ENCODE peak calls at places on chromosomes 7 and 10, in ten cellular contexts. T, J, E, I, N, S, B, A, C and R are unnamed samples.

GRCh38 chr7:74343281-74344127 is 54.3 kb downstream of the CLIP2 start:
- DNase-seq in T (no peak), J (no peak), E (no peak), I (no peak), N (no peak), S (no peak), B (no peak), A (peak), C (no peak), R (peak)

GRCh38 chr7:74482629-74483401 is 29.1 kb downstream of the GTF2IRD1 start:
- DNase-seq in T (peak), J (no peak), E (no peak), I (no peak), N (no peak), S (no peak), B (no peak), A (peak), C (no peak), R (no peak)

GRCh38 chr7:55469271-55469681 is 103.0 kb downstream of the VOPP1 start:
- DNase-seq in T (no peak), J (no peak), E (no peak), I (no peak), N (peak), S (no peak), B (no peak), A (no peak), C (no peak), R (no peak)

GRCh38 chr7:107860981-107861652 is 29.9 kb upstream of the DLD start:
- DNase-seq in T (peak), J (no peak), E (no peak), I (no peak), N (no peak), S (no peak), B (no peak), A (peak), C (no peak), R (no peak)

GRCh38 chr7:80640841-80641240 is 2.4 kb downstream of the CD36 start:
- DNase-seq in T (peak), J (no peak), E (no peak), I (no peak), N (no peak), S (no peak), B (no peak), A (peak), C (no peak), R (no peak)

GRCh38 chr7:55111007-55111406 is 92.2 kb downstream of the EGFR start:
- DNase-seq in T (peak), J (no peak), E (no peak), I (no peak), N (no peak), S (no peak), B (no peak), A (no peak), C (no peak), R (no peak)

GRCh38 chr10:106224676-106225075 is 939.8 kb downstream of the SORCS1 start:
- DNase-seq in T (no peak), J (no peak), E (no peak), I (no peak), N (no peak), S (no peak), B (no peak), A (peak), C (no peak), R (no peak)

GRCh38 chr10:93149761-93150160 is 76.1 kb downstream of the CYP26A1 start:
- DNase-seq in T (no peak), J (no peak), E (no peak), I (no peak), N (no peak), S (no peak), B (no peak), A (peak), C (no peak), R (no peak)

GRCh38 chr10:79938728-79939380 is 10.1 kb downstream of the SFTPD start:
- DNase-seq in T (no peak), J (no peak), E (peak), I (no peak), N (no peak), S (peak), B (no peak), A (no peak), C (peak), R (no peak)

GRCh38 chr7:93575555-93576397 is 1.3 kb upstream of the CALCR start:
- DNase-seq in T (no peak), J (no peak), E (no peak), I (no peak), N (no peak), S (no peak), B (peak), A (no peak), C (peak), R (peak)

GRCh38 chr10:35835545-35835944 is 193.4 kb upstream of the FZD8 start:
- DNase-seq in T (no peak), J (no peak), E (no peak), I (no peak), N (no peak), S (no peak), B (no peak), A (no peak), C (no peak), R (no peak)

GRCh38 chr7:22390512-22390911 is 33.6 kb upstream of the RAPGEF5 start:
- DNase-seq in T (no peak), J (no peak), E (no peak), I (no peak), N (no peak), S (no peak), B (no peak), A (no peak), C (no peak), R (no peak)

GRCh38 chr7:139671967-139672366 is 105.8 kb downstream of the HIPK2 start:
- DNase-seq in T (no peak), J (no peak), E (no peak), I (no peak), N (no peak), S (no peak), B (no peak), A (no peak), C (no peak), R (no peak)

GRCh38 chr10:119466076-119466475 is 76.4 kb downstream of the RGS10 start:
- DNase-seq in T (no peak), J (no peak), E (no peak), I (no peak), N (no peak), S (no peak), B (no peak), A (no peak), C (no peak), R (no peak)

GRCh38 chr10:13099666-13100348 is at the start of gene OPTN:
- DNase-seq in T (peak), J (peak), E (peak), I (peak), N (peak), S (peak), B (peak), A (peak), C (peak), R (peak)

GRCh38 chr7:44394636-44395035 is 69.2 kb upstream of the CAMK2B start:
- DNase-seq in T (no peak), J (peak), E (no peak), I (no peak), N (no peak), S (no peak), B (no peak), A (no peak), C (no peak), R (no peak)

GRCh38 chr10:119502214-119502613 is 40.3 kb downstream of the RGS10 start:
- DNase-seq in T (no peak), J (no peak), E (no peak), I (no peak), N (peak), S (no peak), B (peak), A (no peak), C (peak), R (no peak)

GRCh38 chr10:77888356-77888703 is 38.2 kb downstream of the DLG5 start:
- DNase-seq in T (no peak), J (no peak), E (no peak), I (no peak), N (no peak), S (no peak), B (no peak), A (peak), C (no peak), R (no peak)

GRCh38 chr10:77889277-77889903 is 37.2 kb downstream of the DLG5 start:
- DNase-seq in T (no peak), J (peak), E (no peak), I (peak), N (no peak), S (peak), B (peak), A (no peak), C (no peak), R (peak)

GRCh38 chr10:77887631-77888355 is 38.8 kb downstream of the DLG5 start:
- DNase-seq in T (no peak), J (no peak), E (no peak), I (no peak), N (no peak), S (no peak), B (no peak), A (peak), C (no peak), R (no peak)

GRCh38 chr10:77892021-77892739 is 34.4 kb downstream of the DLG5 start:
- DNase-seq in T (no peak), J (no peak), E (no peak), I (no peak), N (no peak), S (no peak), B (no peak), A (no peak), C (no peak), R (no peak)

DNA sequence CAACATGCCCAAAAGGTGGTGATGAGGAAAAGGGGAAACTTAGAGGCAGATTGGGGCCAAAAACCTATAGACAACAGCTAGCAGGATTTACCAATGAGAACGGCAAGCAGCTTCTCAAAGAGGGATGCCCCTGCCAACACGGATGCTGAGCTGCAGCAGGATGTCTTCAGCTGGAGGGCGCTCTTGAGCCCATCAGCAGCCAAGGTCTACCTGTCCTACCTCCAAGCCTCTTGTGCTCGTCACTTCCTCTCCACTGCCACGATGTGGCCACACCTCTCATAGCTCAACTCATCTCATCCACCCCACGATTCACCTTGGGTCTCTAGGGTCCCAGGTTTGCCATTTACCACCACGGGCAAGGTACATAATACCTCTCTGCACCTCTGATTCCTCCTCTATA is 36.5 kb downstream of the DLG5 start:
- DNase-seq in T (no peak), J (no peak), E (no peak), I (no peak), N (no peak), S (no peak), B (no peak), A (no peak), C (no peak), R (no peak)
- TF ChIP-seq CTCF in T (peak), J (no peak), E (no peak), I (no peak), N (no peak), S (no peak), B (no peak), A (no peak), C (no peak), R (no peak)

DNA sequence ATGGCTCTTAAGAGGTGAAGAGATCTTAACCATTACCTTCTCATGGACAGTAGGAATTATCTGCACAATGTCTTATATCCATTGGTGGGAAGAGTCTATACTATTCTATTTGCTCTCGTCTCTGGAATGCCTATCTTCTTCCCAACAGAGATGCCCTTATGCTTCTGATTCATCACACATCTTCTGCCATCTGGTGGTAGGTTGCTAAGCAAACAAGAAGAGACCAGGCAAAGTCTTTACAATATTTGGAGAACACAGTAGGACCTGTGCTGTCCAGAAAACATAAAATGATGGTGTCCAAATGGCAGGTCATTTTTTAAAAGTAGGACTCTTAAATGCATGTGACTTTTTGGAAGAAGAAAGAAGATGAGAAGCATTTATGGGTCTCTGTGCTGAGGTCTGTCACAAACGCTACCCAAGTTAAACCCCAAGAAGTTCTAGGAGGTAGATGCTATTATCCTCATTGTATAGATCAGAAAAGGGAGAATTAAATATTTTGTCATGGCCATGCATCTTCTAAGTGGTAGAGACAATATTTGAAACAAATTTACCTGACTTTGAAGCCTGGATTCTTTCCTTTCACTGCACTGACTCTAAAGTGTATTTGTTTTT is 67.8 kb upstream of the NXPH1 start:
- DNase-seq in T (no peak), J (no peak), E (no peak), I (no peak), N (no peak), S (no peak), B (no peak), A (peak), C (no peak), R (peak)
- TF ChIP-seq CTCF in T (no peak), J (no peak), E (peak), I (no peak), N (no peak), S (no peak), B (peak), A (no peak), C (peak), R (peak)

DNA sequence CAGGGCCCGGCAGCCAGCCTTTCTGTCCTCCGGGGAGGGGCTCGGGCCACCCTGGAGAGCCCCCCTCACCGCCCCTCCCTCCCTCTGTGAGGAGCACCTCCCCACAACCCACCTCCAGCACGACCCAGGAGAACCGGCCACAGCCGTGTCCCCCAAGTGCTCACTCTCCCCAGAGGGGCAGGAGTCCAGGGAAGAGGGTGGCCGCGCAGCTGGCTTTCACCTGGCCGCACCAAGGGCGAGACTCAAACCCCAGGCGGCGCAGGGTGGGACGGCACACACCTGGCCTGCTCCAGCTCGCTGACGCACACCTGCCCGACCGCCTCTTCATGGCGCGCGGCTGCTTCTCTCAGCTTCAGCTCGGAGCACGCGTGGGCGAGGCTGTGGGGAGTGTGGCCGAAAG is 73.4 kb downstream of the CFAP46 start:
- DNase-seq in T (no peak), J (no peak), E (peak), I (peak), N (no peak), S (peak), B (no peak), A (no peak), C (no peak), R (no peak)
- TF ChIP-seq CTCF in T (no peak), J (no peak), E (no peak), I (no peak), N (no peak), S (no peak), B (no peak), A (no peak), C (no peak), R (no peak)

GRCh38 chr10:3509355-3509754 is 275.7 kb downstream of the KLF6 start:
- DNase-seq in T (no peak), J (no peak), E (no peak), I (no peak), N (no peak), S (no peak), B (no peak), A (no peak), C (no peak), R (no peak)

GRCh38 chr10:3510741-3511140 is 274.3 kb downstream of the KLF6 start:
- DNase-seq in T (no peak), J (no peak), E (no peak), I (no peak), N (no peak), S (no peak), B (no peak), A (no peak), C (no peak), R (no peak)

GRCh38 chr10:3511483-3511882 is 273.5 kb downstream of the KLF6 start:
- DNase-seq in T (no peak), J (no peak), E (no peak), I (no peak), N (no peak), S (no peak), B (no peak), A (no peak), C (no peak), R (no peak)

GRCh38 chr10:3514691-3515090 is 270.3 kb downstream of the KLF6 start:
- DNase-seq in T (no peak), J (no peak), E (peak), I (no peak), N (no peak), S (no peak), B (no peak), A (no peak), C (no peak), R (no peak)

DNA sequence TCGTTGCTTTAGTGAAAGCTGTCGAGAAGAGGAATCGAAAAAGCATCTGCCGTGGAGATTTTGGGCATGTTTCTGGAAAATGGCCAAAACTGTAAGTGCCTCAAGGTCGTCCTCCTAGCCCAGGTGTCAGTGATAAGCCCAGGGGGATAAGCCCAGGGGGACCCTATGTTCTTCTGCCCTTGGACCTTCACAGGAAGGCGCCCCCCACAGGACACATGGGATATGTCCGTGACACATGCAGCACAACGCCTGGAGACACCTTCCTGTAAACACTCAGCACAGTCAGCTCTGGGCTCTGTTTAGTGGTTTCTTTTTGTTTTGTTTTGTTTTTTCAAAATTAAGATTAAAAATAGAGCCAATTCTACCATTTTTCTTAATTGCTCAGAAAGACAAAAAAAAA is 272.7 kb downstream of the KLF6 start:
- DNase-seq in T (no peak), J (no peak), E (no peak), I (no peak), N (no peak), S (no peak), B (no peak), A (no peak), C (no peak), R (no peak)
- TF ChIP-seq CTCF in T (no peak), J (no peak), E (no peak), I (no peak), N (no peak), S (no peak), B (no peak), A (peak), C (no peak), R (no peak)

DNA sequence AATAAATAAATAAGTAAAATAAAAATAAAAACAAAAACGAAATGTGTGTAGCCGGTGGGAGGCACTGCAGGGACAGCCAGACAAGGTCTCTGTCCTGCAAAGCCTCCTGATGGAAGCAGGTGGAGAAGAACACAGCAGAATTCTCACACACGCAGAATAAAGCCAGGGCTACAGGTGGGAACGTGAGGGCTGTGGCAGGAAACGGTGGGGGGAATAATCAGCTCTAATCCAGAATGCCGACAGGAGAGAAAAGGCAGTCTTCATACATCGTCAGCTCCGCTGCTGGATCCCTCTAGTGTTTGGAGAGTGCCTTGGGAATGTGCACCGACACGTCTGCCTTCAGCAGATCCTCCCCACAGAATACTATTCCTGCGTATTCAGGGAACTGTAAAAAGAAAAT is 6.8 kb upstream of the SNX8 start:
- DNase-seq in T (no peak), J (no peak), E (no peak), I (no peak), N (no peak), S (no peak), B (no peak), A (peak), C (no peak), R (no peak)
- TF ChIP-seq CTCF in T (peak), J (no peak), E (no peak), I (no peak), N (no peak), S (no peak), B (no peak), A (peak), C (no peak), R (no peak)

GRCh38 chr10:51999089-51999488 is 299.7 kb upstream of the CSTF2T start:
- DNase-seq in T (no peak), J (no peak), E (no peak), I (no peak), N (no peak), S (no peak), B (no peak), A (peak), C (no peak), R (no peak)

GRCh38 chr10:52007091-52007490 is 307.0 kb upstream of the DKK1 start:
- DNase-seq in T (no peak), J (no peak), E (no peak), I (no peak), N (no peak), S (no peak), B (no peak), A (no peak), C (no peak), R (no peak)

DNA sequence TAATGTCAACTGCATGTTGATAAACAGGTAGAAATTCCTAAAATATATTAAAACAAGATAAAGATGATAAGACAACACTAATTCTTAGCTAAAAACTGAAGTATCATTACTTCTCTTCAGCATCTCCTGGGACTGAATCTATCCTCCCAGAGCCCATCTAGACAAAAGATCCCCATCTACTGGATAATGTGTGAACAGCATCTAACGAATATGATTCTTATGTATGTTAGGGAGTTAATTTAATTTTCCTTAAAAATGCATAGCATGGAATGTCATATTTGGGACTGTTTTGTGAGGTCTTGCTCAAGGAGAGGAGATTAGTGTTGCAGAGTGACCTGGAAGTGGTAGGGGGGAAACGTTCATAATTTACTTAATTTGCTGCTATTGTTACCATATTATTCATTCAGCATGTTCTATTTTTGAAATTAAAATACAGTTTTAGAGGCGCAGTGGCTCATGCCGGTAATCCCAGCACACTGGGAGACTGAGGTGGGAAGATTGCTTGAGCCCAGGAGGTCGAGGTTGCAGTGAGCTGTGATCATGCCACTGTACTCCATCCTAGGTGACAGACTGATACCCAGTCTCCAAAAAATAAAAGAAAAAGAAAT is 305.1 kb upstream of the CSTF2T start:
- DNase-seq in T (peak), J (no peak), E (no peak), I (no peak), N (no peak), S (no peak), B (no peak), A (peak), C (peak), R (peak)
- TF ChIP-seq CTCF in T (peak), J (no peak), E (peak), I (no peak), N (no peak), S (peak), B (peak), A (peak), C (peak), R (peak)

GRCh38 chr7:20816389-20816959 is 29.8 kb upstream of the SP8 start:
- DNase-seq in T (no peak), J (no peak), E (no peak), I (no peak), N (no peak), S (no peak), B (no peak), A (no peak), C (no peak), R (no peak)
- TF ChIP-seq CTCF in T (no peak), J (no peak), E (no peak), I (no peak), N (no peak), S (no peak), B (no peak), A (no peak), C (no peak), R (no peak)